ENCODE peak calls at places on chromosome 9, in eight cellular contexts. P is effector memory CD4-positive, alpha-beta T cell; K is fibroblast of lung; C is small intestine; V is sigmoid colon; G is ovary; Q is stomach; J is lung. A is an unnamed sample.
A peak's percentile ranks its signal among the peaks of the same experiment; 100 is the strongest.

GRCh38 chr9:20208951-20209350 is 413.3 kb downstream of the MLLT3 start:
- DNase-seq in V (no peak), J (no peak), C (no peak), G (no peak), Q (no peak), K (no peak), P (no peak), A (no peak)

GRCh38 chr9:68949271-68950000 is 64.5 kb downstream of the PRKACG start:
- DNase-seq in J (no peak), K (peak; percentile 10), V (no peak), P (no peak), Q (no peak), C (no peak), G (peak; percentile 28), A (no peak)

GRCh38 chr9:27194401-27195091 is 85.5 kb downstream of the TEK start:
- DNase-seq in C (no peak), P (no peak), Q (no peak), V (no peak), J (no peak), K (peak; percentile 67), G (no peak), A (peak; percentile 53)

GRCh38 chr9:34628656-34629491 is at the start of gene ARID3C:
- DNase-seq in V (no peak), C (peak; percentile 56), K (no peak), G (no peak), Q (peak; percentile 61), P (no peak), J (no peak), A (no peak)

GRCh38 chr9:102514541-102514940 is 480.6 kb upstream of the CYLC2 start:
- DNase-seq in C (no peak), K (no peak), P (no peak), J (no peak), V (no peak), G (no peak), Q (peak; percentile 50), A (no peak)

GRCh38 chr9:129568560-129569505 is 52.1 kb downstream of the C9orf50 start:
- DNase-seq in P (no peak), V (peak; percentile 82), K (no peak), Q (peak; percentile 71), J (no peak), C (no peak), G (peak; percentile 83), A (no peak)

GRCh38 chr9:127384901-127385300 is 12.1 kb upstream of the SLC2A8 start:
- DNase-seq in C (no peak), K (no peak), V (peak; percentile 54), J (no peak), Q (no peak), G (no peak), P (no peak), A (no peak)

GRCh38 chr9:99752710-99753109 is 69.0 kb upstream of the NR4A3 start:
- DNase-seq in C (no peak), Q (no peak), J (no peak), V (no peak), G (no peak), P (no peak), K (peak; percentile 73), A (no peak)

GRCh38 chr9:137470785-137471184 is 11.7 kb upstream of the NSMF start:
- DNase-seq in Q (no peak), G (no peak), C (no peak), K (no peak), P (no peak), J (no peak), V (no peak), A (no peak)

GRCh38 chr9:74458832-74459231 is 38.3 kb upstream of the RORB start:
- DNase-seq in Q (no peak), G (no peak), V (no peak), P (no peak), C (no peak), K (no peak), J (no peak), A (no peak)

GRCh38 chr9:82320566-82320965 is 332.0 kb downstream of the SPATA31D1 start:
- DNase-seq in K (no peak), J (no peak), C (no peak), Q (no peak), P (no peak), G (no peak), V (no peak), A (no peak)

GRCh38 chr9:33138768-33139167 is 28.4 kb downstream of the B4GALT1 start:
- DNase-seq in P (no peak), C (no peak), J (no peak), V (no peak), Q (no peak), K (no peak), G (no peak), A (no peak)

GRCh38 chr9:33137781-33138264 is 29.3 kb downstream of the B4GALT1 start:
- DNase-seq in G (no peak), P (no peak), C (no peak), K (no peak), V (peak; percentile 50), J (no peak), Q (no peak), A (no peak)

GRCh38 chr9:33135086-33135958 is 31.8 kb downstream of the B4GALT1 start:
- DNase-seq in K (peak; percentile 50), P (no peak), V (peak; percentile 57), G (peak; percentile 81), C (peak; percentile 79), Q (no peak), J (no peak), A (no peak)

GRCh38 chr9:33136721-33137120 is 30.4 kb downstream of the B4GALT1 start:
- DNase-seq in G (peak; percentile 12), Q (no peak), J (no peak), C (no peak), K (no peak), V (peak; percentile 54), P (no peak), A (no peak)

DNA sequence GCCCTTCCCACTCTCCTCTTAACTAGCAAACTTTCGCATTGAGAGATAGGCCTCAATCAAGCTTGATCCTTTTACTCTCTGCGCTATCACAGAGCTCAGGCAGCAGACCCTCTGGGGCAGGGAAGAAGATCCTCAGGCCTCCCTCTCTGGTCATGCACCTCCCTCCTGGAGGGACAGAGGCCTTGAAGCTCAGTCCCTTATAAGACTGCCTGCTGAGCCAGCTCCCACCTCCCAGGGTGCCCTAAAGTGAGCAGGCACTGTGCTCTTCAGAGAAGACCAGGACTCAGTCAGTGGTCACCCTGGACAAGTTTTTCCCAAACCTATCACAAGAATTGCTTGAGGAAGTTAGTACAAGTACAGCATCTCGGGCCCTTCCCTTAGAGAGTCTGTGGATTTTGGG is 29.9 kb downstream of the B4GALT1 start:
- DNase-seq in K (no peak), G (no peak), J (no peak), Q (no peak), C (no peak), V (peak; percentile 27), P (no peak), A (no peak)
- H3K4me1 ChIP-seq in K (peaks cover 21% of the 10 kb centered on the region), G (peaks cover 44% of the 10 kb centered on the region), J (peaks cover 55% of the 10 kb centered on the region), Q (peaks cover 92% of the 10 kb centered on the region), C (peaks cover 6% of the 10 kb centered on the region), V (peaks cover 40% of the 10 kb centered on the region), P (peaks cover 42% of the 10 kb centered on the region), A (peaks cover 2% of the 10 kb centered on the region)

GRCh38 chr9:134374301-134375010 is 48.2 kb downstream of the RXRA start:
- DNase-seq in J (no peak), P (no peak), G (no peak), V (peak; percentile 83), Q (no peak), C (no peak), K (no peak), A (no peak)
- H3K27ac ChIP-seq in J (peak overlapping the region; percentile 84), P (no peak overlapping the region), G (peak overlapping the region; percentile 78), V (peak overlapping the region; percentile 85), Q (peak overlapping the region; percentile 88), C (no peak overlapping the region), K (no peak overlapping the region), A (peak overlapping the region; percentile 0)

GRCh38 chr9:89493671-89494070 is 4.2 kb downstream of the SEMA4D start:
- DNase-seq in P (no peak), V (no peak), C (no peak), G (no peak), K (no peak), Q (no peak), J (no peak), A (no peak)
- H3K4me1 ChIP-seq in P (peaks cover 65% of the 10 kb centered on the region), V (peaks cover 9% of the 10 kb centered on the region), C (peaks cover 2% of the 10 kb centered on the region), G (peaks cover 8% of the 10 kb centered on the region), K (no peaks in the 10 kb centered on the region), Q (peaks cover 53% of the 10 kb centered on the region), J (no peaks in the 10 kb centered on the region), A (no peaks in the 10 kb centered on the region)

DNA sequence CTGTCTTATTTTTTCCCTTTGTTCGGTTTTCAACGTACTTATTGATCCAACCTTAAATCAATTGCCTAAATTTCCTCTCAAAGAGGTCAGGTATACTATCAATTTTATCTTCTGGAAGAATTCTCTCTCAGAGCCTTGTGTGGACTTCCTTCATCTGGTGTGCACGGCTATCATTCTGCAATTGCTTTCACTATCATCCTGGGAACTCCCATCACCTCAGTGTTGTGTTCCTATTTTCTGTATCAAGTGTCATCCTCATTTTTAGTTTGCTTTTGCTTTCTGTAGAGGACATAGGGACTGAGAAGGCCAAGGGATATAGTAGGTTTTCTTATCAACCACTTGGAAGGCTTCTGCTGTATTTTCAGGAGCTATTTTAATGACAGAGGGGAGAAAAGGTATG is 11.3 kb downstream of the STOM start:
- DNase-seq in J (no peak), G (no peak), V (no peak), C (peak; percentile 30), Q (no peak), P (no peak), K (no peak), A (no peak)
- H3K27ac ChIP-seq in J (peak overlapping the region; percentile 18), G (peak overlapping the region; percentile 8), V (peak overlapping the region; percentile 53), C (peak overlapping the region; percentile 60), Q (peak overlapping the region; percentile 84), P (peak overlapping the region; percentile 15), K (peak overlapping the region; percentile 43), A (peak overlapping the region; percentile 93)

GRCh38 chr9:92740969-92741368 is 23.7 kb downstream of the BICD2 start:
- DNase-seq in K (no peak), J (no peak), C (no peak), G (no peak), Q (no peak), P (no peak), V (no peak), A (no peak)
- H3K4me1 ChIP-seq in K (peaks cover 2% of the 10 kb centered on the region), J (peaks cover 35% of the 10 kb centered on the region), C (no peaks in the 10 kb centered on the region), G (peaks cover 29% of the 10 kb centered on the region), Q (peaks cover 71% of the 10 kb centered on the region), P (peaks cover 8% of the 10 kb centered on the region), V (peaks cover 69% of the 10 kb centered on the region), A (peaks cover 44% of the 10 kb centered on the region)

GRCh38 chr9:76396144-76396543 is 1.9 kb upstream of the RFK start:
- DNase-seq in G (no peak), C (no peak), J (no peak), P (no peak), V (no peak), K (no peak), Q (no peak), A (no peak)
- H3K27ac ChIP-seq in G (no peak overlapping the region), C (peak overlapping the region; percentile 24), J (no peak overlapping the region), P (no peak overlapping the region), V (no peak overlapping the region), K (no peak overlapping the region), Q (no peak overlapping the region), A (no peak overlapping the region)

DNA sequence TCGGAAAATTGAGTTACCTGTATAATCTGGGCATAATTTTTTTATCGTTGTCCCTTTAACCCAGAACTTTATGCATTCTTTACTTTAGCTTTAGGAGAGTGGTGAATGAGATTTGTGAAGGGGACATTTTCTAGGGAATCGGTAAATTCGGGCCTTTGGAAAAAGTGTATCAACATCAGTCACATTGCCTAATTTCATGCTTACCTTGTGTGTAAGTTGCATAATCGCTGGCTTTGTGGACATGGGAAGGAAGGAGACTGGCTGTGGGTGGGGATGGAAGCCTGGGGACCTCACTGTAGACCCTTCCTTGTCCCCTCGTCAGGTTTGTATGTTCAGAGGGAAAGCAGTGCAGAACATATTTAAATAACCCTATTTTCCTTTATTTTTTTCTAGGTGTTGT is 3.3 kb downstream of the PSAT1 start:
- DNase-seq in G (no peak), J (no peak), V (no peak), P (no peak), K (no peak), C (no peak), Q (no peak), A (no peak)
- H3K4me1 ChIP-seq in G (peaks cover 9% of the 10 kb centered on the region), J (no peaks in the 10 kb centered on the region), V (peaks cover 25% of the 10 kb centered on the region), P (peaks cover 13% of the 10 kb centered on the region), K (no peaks in the 10 kb centered on the region), C (peaks cover 3% of the 10 kb centered on the region), Q (peaks cover 36% of the 10 kb centered on the region), A (peaks cover 4% of the 10 kb centered on the region)

A was measured in SJSA1.